ENCODE peak calls at places on chromosome 21, in eight cellular contexts. C, W, I, S, Y, O, K and D are unnamed samples.

GRCh38 chr21:41877901-41878830 is 978 bp downstream of the PRDM15 start:
- DNase-seq in I (peak; percentile 51), W (peak; percentile 44), K (peak; percentile 38), C (no peak), Y (peak; percentile 54), S (no peak), O (no peak), D (peak; percentile 47)

GRCh38 chr21:41932191-41932575 is 21.6 kb downstream of the C2CD2 start:
- DNase-seq in K (no peak), I (no peak), Y (no peak), W (no peak), C (no peak), S (no peak), O (no peak), D (no peak)

GRCh38 chr21:43644609-43645008 is 14.7 kb downstream of the HSF2BP start:
- DNase-seq in C (no peak), O (no peak), S (no peak), K (no peak), W (no peak), I (no peak), Y (no peak), D (no peak)

GRCh38 chr21:32348604-32349332 is 44.0 kb downstream of the URB1 start:
- DNase-seq in K (peak; percentile 31), C (peak; percentile 14), I (no peak), O (no peak), S (no peak), W (no peak), Y (no peak), D (no peak)

GRCh38 chr21:42039470-42039901 is 29.3 kb upstream of the ZBTB21 start:
- DNase-seq in C (no peak), K (no peak), S (no peak), W (peak; percentile 33), O (no peak), Y (no peak), I (no peak), D (no peak)

GRCh38 chr21:32771134-32771523 is 426 bp downstream of the PAXBP1 start:
- DNase-seq in K (peak; percentile 42), I (no peak), S (peak; percentile 63), W (peak; percentile 18), Y (peak; percentile 58), C (peak; percentile 57), O (peak; percentile 56), D (peak; percentile 64)

GRCh38 chr21:41166947-41167346 is 1.0 kb upstream of the BACE2 start:
- DNase-seq in Y (no peak), S (peak; percentile 31), C (no peak), W (peak; percentile 46), I (no peak), K (peak; percentile 42), O (peak; percentile 37), D (no peak)

GRCh38 chr21:26715878-26716506 is 129.2 kb downstream of the ADAMTS1 start:
- DNase-seq in K (peak; percentile 41), C (peak; percentile 79), O (peak; percentile 15), W (peak; percentile 52), I (no peak), S (no peak), Y (peak; percentile 44), D (peak; percentile 29)

GRCh38 chr21:33028759-33029511 is 3.2 kb downstream of the OLIG2 start:
- DNase-seq in Y (no peak), S (no peak), O (no peak), K (no peak), C (peak; percentile 45), I (no peak), W (no peak), D (no peak)

GRCh38 chr21:26148071-26148470 is 22.5 kb downstream of the APP start:
- DNase-seq in Y (no peak), K (no peak), S (peak; percentile 25), C (peak; percentile 71), W (no peak), O (no peak), I (peak; percentile 35), D (peak; percentile 52)

GRCh38 chr21:41071410-41071809 is 96.5 kb upstream of the BACE2 start:
- DNase-seq in C (peak; percentile 77), I (no peak), W (no peak), S (no peak), O (no peak), K (no peak), Y (no peak), D (peak; percentile 8)

GRCh38 chr21:20591294-20591693 is 406.9 kb upstream of the NCAM2 start:
- DNase-seq in S (no peak), O (no peak), W (no peak), K (no peak), C (no peak), Y (no peak), I (no peak), D (no peak)

GRCh38 chr21:25929859-25930520 is 195.2 kb downstream of the GABPA start:
- DNase-seq in O (no peak), I (no peak), S (no peak), K (no peak), W (no peak), Y (no peak), C (no peak), D (no peak)

GRCh38 chr21:41167348-41168342 is at the start of gene BACE2:
- DNase-seq in S (peak; percentile 85), C (peak; percentile 74), I (peak; percentile 11), W (peak; percentile 71), O (peak; percentile 85), Y (peak; percentile 86), K (peak; percentile 88), D (peak; percentile 74)

GRCh38 chr21:41634211-41634694 is 126.3 kb upstream of the TMPRSS2 start:
- DNase-seq in S (no peak), Y (no peak), C (peak; percentile 54), I (no peak), W (no peak), K (peak; percentile 39), O (no peak), D (no peak)

GRCh38 chr21:44708213-44708865 is 3.0 kb downstream of the TSPEAR start:
- DNase-seq in O (no peak), Y (peak; percentile 19), S (no peak), I (no peak), W (no peak), C (peak; percentile 71), K (peak; percentile 13), D (no peak)

DNA sequence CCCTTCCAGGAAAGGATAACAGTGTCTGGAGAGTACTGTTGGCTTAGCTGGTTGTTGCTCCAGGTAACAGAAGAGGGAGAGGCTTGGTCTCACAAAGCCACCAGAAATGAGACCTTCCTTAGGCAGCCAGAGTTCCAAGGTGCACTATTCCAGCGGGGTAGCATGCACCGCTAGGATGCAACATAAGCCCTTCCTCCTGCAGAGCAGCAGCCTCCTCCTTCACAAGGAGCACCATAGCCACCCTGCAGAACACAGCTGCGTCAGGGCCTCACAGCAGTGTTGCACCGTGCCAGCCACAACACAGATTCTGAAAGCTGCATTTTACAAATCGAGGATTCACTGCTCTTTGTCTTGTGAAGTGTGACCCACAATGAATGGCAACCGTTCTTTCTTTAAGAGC is 142.0 kb downstream of the CLIC6 start:
- DNase-seq in C (no peak), I (no peak), W (no peak), K (no peak), O (no peak), S (no peak), Y (no peak), D (no peak)
- H3K4me1 ChIP-seq in C (no peaks in the 10 kb centered on the region), I (peaks cover 68% of the 10 kb centered on the region), W (peaks cover 4% of the 10 kb centered on the region), K (no peaks in the 10 kb centered on the region), O (no peaks in the 10 kb centered on the region), S (no peaks in the 10 kb centered on the region), Y (peaks cover 46% of the 10 kb centered on the region), D (no peaks in the 10 kb centered on the region)

DNA sequence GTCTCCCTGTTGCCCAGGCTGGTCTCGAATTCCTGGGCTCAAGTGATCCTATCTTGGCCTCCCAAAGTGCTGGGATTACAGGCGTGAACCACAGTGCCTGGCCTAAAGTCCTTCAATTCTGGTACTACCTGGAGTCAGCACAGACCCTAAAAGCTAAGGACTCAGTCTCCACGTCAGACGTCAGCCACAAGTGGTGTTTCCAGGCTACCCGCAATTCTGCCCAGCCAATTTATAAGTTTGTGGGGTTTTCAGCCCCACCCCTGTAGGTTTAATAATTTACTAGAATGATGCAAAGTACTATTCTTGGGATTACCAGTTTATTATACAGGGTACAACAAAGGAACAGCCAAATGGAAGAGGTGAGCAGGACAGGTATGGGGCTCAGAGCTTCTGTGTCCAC is 10.6 kb upstream of the DIP2A start:
- DNase-seq in K (peak; percentile 48), I (no peak), C (no peak), Y (no peak), W (no peak), O (no peak), S (no peak), D (no peak)
- H3K27ac ChIP-seq in K (peak overlapping the region; percentile 25), I (no peak overlapping the region), C (no peak overlapping the region), Y (no peak overlapping the region), W (no peak overlapping the region), O (no peak overlapping the region), S (no peak overlapping the region), D (no peak overlapping the region)

GRCh38 chr21:38769253-38769780 is 36.4 kb upstream of the ETS2 start:
- DNase-seq in S (no peak), I (no peak), C (no peak), Y (no peak), W (no peak), O (no peak), K (no peak), D (no peak)

GRCh38 chr21:38773108-38774061 is 32.3 kb upstream of the ETS2 start:
- DNase-seq in C (no peak), W (peak; percentile 57), K (no peak), O (no peak), Y (no peak), I (no peak), S (peak; percentile 23), D (no peak)

GRCh38 chr21:38768385-38769071 is 37.2 kb upstream of the ETS2 start:
- DNase-seq in I (peak; percentile 2), W (no peak), S (no peak), K (no peak), C (no peak), O (no peak), Y (no peak), D (peak; percentile 44)

GRCh38 chr21:38771536-38771935 is 34.2 kb upstream of the ETS2 start:
- DNase-seq in S (no peak), C (no peak), I (no peak), W (no peak), K (no peak), O (no peak), Y (no peak), D (no peak)

GRCh38 chr21:38770660-38771059 is 35.1 kb upstream of the ETS2 start:
- DNase-seq in W (no peak), I (no peak), O (no peak), K (no peak), S (no peak), C (no peak), Y (no peak), D (no peak)
- H3K4me1 ChIP-seq in W (no peaks in the 10 kb centered on the region), I (peaks cover 27% of the 10 kb centered on the region), O (peaks cover 4% of the 10 kb centered on the region), K (no peaks in the 10 kb centered on the region), S (peaks cover 19% of the 10 kb centered on the region), C (no peaks in the 10 kb centered on the region), Y (no peaks in the 10 kb centered on the region), D (peaks cover 24% of the 10 kb centered on the region)

DNA sequence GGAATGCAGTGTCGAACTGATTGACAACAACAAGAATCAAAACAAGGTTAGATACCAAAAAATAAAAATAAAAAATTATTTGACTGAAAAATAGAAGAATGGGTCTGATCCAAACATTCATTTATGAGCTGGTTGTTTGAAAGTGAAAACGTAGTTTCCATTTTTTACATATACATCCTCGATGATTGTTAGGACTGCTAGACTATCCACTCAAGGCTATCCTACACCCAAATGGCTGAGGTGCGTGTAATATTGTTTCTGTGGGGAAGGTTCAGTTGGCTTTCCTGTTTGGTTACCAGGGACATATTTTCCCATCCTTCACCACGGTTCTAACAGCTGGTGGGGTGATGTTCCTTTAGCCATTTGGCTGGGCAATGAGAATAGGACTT is 66.2 kb downstream of the MAP3K7CL start:
- DNase-seq in S (no peak), I (no peak), W (no peak), C (no peak), O (no peak), K (no peak), Y (no peak), D (no peak)
- H3K27ac ChIP-seq in S (no peak overlapping the region), I (no peak overlapping the region), W (no peak overlapping the region), C (no peak overlapping the region), O (peak overlapping the region; percentile 57), K (peak overlapping the region; percentile 58), Y (no peak overlapping the region), D (no peak overlapping the region)